ENCODE peak calls at places on chromosomes 3 and 15, in ten cellular contexts. One of them, this sample, is unnamed.

GRCh38 chr3:49701388-49702077 is 12.2 kb downstream of the RNF123 start:
- DNase-seq in fibroblast of pulmonary artery: no peak
- DNase-seq in HFF-Myc: no peak
- DNase-seq in GM10248: no peak
- DNase-seq in progenitor cell of endocrine pancreas: no peak
- DNase-seq in kidney: peak
- DNase-seq in hepatocyte: no peak
- DNase-seq in astrocyte of the spinal cord: no peak
- DNase-seq in spleen: no peak
- DNase-seq in fibroblast of lung: no peak
- DNase-seq in this sample: no peak

GRCh38 chr3:155748611-155749365 is 3.9 kb upstream of the PLCH1 start:
- DNase-seq in fibroblast of pulmonary artery: no peak
- DNase-seq in HFF-Myc: peak
- DNase-seq in GM10248: no peak
- DNase-seq in progenitor cell of endocrine pancreas: no peak
- DNase-seq in kidney: no peak
- DNase-seq in hepatocyte: peak
- DNase-seq in astrocyte of the spinal cord: no peak
- DNase-seq in spleen: no peak
- DNase-seq in fibroblast of lung: no peak
- DNase-seq in this sample: no peak

GRCh38 chr3:46365737-46366524 is 4.8 kb upstream of the CCR5 start:
- DNase-seq in fibroblast of pulmonary artery: no peak
- DNase-seq in HFF-Myc: no peak
- DNase-seq in GM10248: no peak
- DNase-seq in progenitor cell of endocrine pancreas: no peak
- DNase-seq in kidney: no peak
- DNase-seq in hepatocyte: no peak
- DNase-seq in astrocyte of the spinal cord: no peak
- DNase-seq in spleen: no peak
- DNase-seq in fibroblast of lung: no peak
- DNase-seq in this sample: no peak

GRCh38 chr15:48897144-48897814 is 19.3 kb downstream of the EID1 start:
- DNase-seq in fibroblast of pulmonary artery: peak
- DNase-seq in HFF-Myc: peak
- DNase-seq in GM10248: peak
- DNase-seq in progenitor cell of endocrine pancreas: no peak
- DNase-seq in kidney: no peak
- DNase-seq in hepatocyte: peak
- DNase-seq in astrocyte of the spinal cord: peak
- DNase-seq in spleen: no peak
- DNase-seq in fibroblast of lung: peak
- DNase-seq in this sample: no peak

GRCh38 chr15:70097337-70098169 is at the start of gene TLE3:
- DNase-seq in fibroblast of pulmonary artery: peak
- DNase-seq in HFF-Myc: peak
- DNase-seq in GM10248: peak
- DNase-seq in progenitor cell of endocrine pancreas: peak
- DNase-seq in kidney: peak
- DNase-seq in hepatocyte: peak
- DNase-seq in astrocyte of the spinal cord: peak
- DNase-seq in spleen: peak
- DNase-seq in fibroblast of lung: peak
- DNase-seq in this sample: peak

GRCh38 chr3:3059637-3060036 is 50.5 kb downstream of the IL5RA start:
- DNase-seq in fibroblast of pulmonary artery: no peak
- DNase-seq in HFF-Myc: no peak
- DNase-seq in GM10248: no peak
- DNase-seq in progenitor cell of endocrine pancreas: no peak
- DNase-seq in kidney: no peak
- DNase-seq in hepatocyte: no peak
- DNase-seq in astrocyte of the spinal cord: no peak
- DNase-seq in spleen: no peak
- DNase-seq in fibroblast of lung: no peak
- DNase-seq in this sample: no peak

GRCh38 chr3:157938154-157938774 is 168.0 kb downstream of the SHOX2 start:
- DNase-seq in fibroblast of pulmonary artery: peak
- DNase-seq in HFF-Myc: no peak
- DNase-seq in GM10248: no peak
- DNase-seq in progenitor cell of endocrine pancreas: no peak
- DNase-seq in kidney: no peak
- DNase-seq in hepatocyte: no peak
- DNase-seq in astrocyte of the spinal cord: peak
- DNase-seq in spleen: no peak
- DNase-seq in fibroblast of lung: peak
- DNase-seq in this sample: no peak

GRCh38 chr15:41693757-41694156 is 33.6 kb downstream of the MGA start:
- DNase-seq in fibroblast of pulmonary artery: no peak
- DNase-seq in HFF-Myc: no peak
- DNase-seq in GM10248: no peak
- DNase-seq in progenitor cell of endocrine pancreas: no peak
- DNase-seq in kidney: no peak
- DNase-seq in hepatocyte: no peak
- DNase-seq in astrocyte of the spinal cord: no peak
- DNase-seq in spleen: no peak
- DNase-seq in fibroblast of lung: no peak
- DNase-seq in this sample: no peak

GRCh38 chr3:167872941-167873340 is 137.4 kb downstream of the SERPINI1 start:
- DNase-seq in fibroblast of pulmonary artery: no peak
- DNase-seq in HFF-Myc: no peak
- DNase-seq in GM10248: no peak
- DNase-seq in progenitor cell of endocrine pancreas: no peak
- DNase-seq in kidney: no peak
- DNase-seq in hepatocyte: no peak
- DNase-seq in astrocyte of the spinal cord: no peak
- DNase-seq in spleen: no peak
- DNase-seq in fibroblast of lung: no peak
- DNase-seq in this sample: no peak
- TF ChIP-seq CTCF in fibroblast of pulmonary artery: peak
- TF ChIP-seq CTCF in HFF-Myc: no peak
- TF ChIP-seq CTCF in GM10248: no peak
- TF ChIP-seq CTCF in progenitor cell of endocrine pancreas: peak
- TF ChIP-seq CTCF in kidney: no peak
- TF ChIP-seq CTCF in hepatocyte: no peak
- TF ChIP-seq CTCF in astrocyte of the spinal cord: peak
- TF ChIP-seq CTCF in spleen: no peak
- TF ChIP-seq CTCF in fibroblast of lung: no peak
- TF ChIP-seq CTCF in this sample: peak

GRCh38 chr3:38142959-38143358 is 4.5 kb downstream of the MYD88 start:
- DNase-seq in fibroblast of pulmonary artery: no peak
- DNase-seq in HFF-Myc: no peak
- DNase-seq in GM10248: no peak
- DNase-seq in progenitor cell of endocrine pancreas: no peak
- DNase-seq in kidney: no peak
- DNase-seq in hepatocyte: no peak
- DNase-seq in astrocyte of the spinal cord: no peak
- DNase-seq in spleen: no peak
- DNase-seq in fibroblast of lung: no peak
- DNase-seq in this sample: no peak
- TF ChIP-seq CTCF in fibroblast of pulmonary artery: no peak
- TF ChIP-seq CTCF in HFF-Myc: no peak
- TF ChIP-seq CTCF in GM10248: no peak
- TF ChIP-seq CTCF in progenitor cell of endocrine pancreas: no peak
- TF ChIP-seq CTCF in kidney: no peak
- TF ChIP-seq CTCF in hepatocyte: no peak
- TF ChIP-seq CTCF in astrocyte of the spinal cord: no peak
- TF ChIP-seq CTCF in spleen: no peak
- TF ChIP-seq CTCF in fibroblast of lung: no peak
- TF ChIP-seq CTCF in this sample: no peak

GRCh38 chr15:64693134-64693533 is 82.3 kb downstream of the RBPMS2 start:
- DNase-seq in fibroblast of pulmonary artery: peak
- DNase-seq in HFF-Myc: peak
- DNase-seq in GM10248: no peak
- DNase-seq in progenitor cell of endocrine pancreas: no peak
- DNase-seq in kidney: no peak
- DNase-seq in hepatocyte: peak
- DNase-seq in astrocyte of the spinal cord: peak
- DNase-seq in spleen: peak
- DNase-seq in fibroblast of lung: peak
- DNase-seq in this sample: no peak
- TF ChIP-seq CTCF in fibroblast of pulmonary artery: no peak
- TF ChIP-seq CTCF in HFF-Myc: no peak
- TF ChIP-seq CTCF in GM10248: no peak
- TF ChIP-seq CTCF in progenitor cell of endocrine pancreas: no peak
- TF ChIP-seq CTCF in kidney: no peak
- TF ChIP-seq CTCF in hepatocyte: no peak
- TF ChIP-seq CTCF in astrocyte of the spinal cord: no peak
- TF ChIP-seq CTCF in spleen: no peak
- TF ChIP-seq CTCF in fibroblast of lung: no peak
- TF ChIP-seq CTCF in this sample: no peak

GRCh38 chr3:191985691-191986090 is 524.7 kb downstream of the PYDC2 start:
- DNase-seq in fibroblast of pulmonary artery: no peak
- DNase-seq in HFF-Myc: no peak
- DNase-seq in GM10248: no peak
- DNase-seq in progenitor cell of endocrine pancreas: no peak
- DNase-seq in kidney: no peak
- DNase-seq in hepatocyte: no peak
- DNase-seq in astrocyte of the spinal cord: peak
- DNase-seq in spleen: no peak
- DNase-seq in fibroblast of lung: peak
- DNase-seq in this sample: no peak
- TF ChIP-seq CTCF in fibroblast of pulmonary artery: no peak
- TF ChIP-seq CTCF in HFF-Myc: no peak
- TF ChIP-seq CTCF in GM10248: no peak
- TF ChIP-seq CTCF in progenitor cell of endocrine pancreas: no peak
- TF ChIP-seq CTCF in kidney: no peak
- TF ChIP-seq CTCF in hepatocyte: no peak
- TF ChIP-seq CTCF in astrocyte of the spinal cord: no peak
- TF ChIP-seq CTCF in spleen: no peak
- TF ChIP-seq CTCF in fibroblast of lung: no peak
- TF ChIP-seq CTCF in this sample: no peak

GRCh38 chr3:124881976-124882697 is 5.0 kb downstream of the ITGB5 start:
- DNase-seq in fibroblast of pulmonary artery: no peak
- DNase-seq in HFF-Myc: no peak
- DNase-seq in GM10248: no peak
- DNase-seq in progenitor cell of endocrine pancreas: no peak
- DNase-seq in kidney: no peak
- DNase-seq in hepatocyte: no peak
- DNase-seq in astrocyte of the spinal cord: peak
- DNase-seq in spleen: no peak
- DNase-seq in fibroblast of lung: peak
- DNase-seq in this sample: no peak

GRCh38 chr3:124882749-124883148 is 4.4 kb downstream of the ITGB5 start:
- DNase-seq in fibroblast of pulmonary artery: no peak
- DNase-seq in HFF-Myc: no peak
- DNase-seq in GM10248: no peak
- DNase-seq in progenitor cell of endocrine pancreas: no peak
- DNase-seq in kidney: no peak
- DNase-seq in hepatocyte: no peak
- DNase-seq in astrocyte of the spinal cord: peak
- DNase-seq in spleen: no peak
- DNase-seq in fibroblast of lung: peak
- DNase-seq in this sample: no peak

GRCh38 chr3:124885466-124886167 is 1.5 kb downstream of the ITGB5 start:
- DNase-seq in fibroblast of pulmonary artery: peak
- DNase-seq in HFF-Myc: no peak
- DNase-seq in GM10248: no peak
- DNase-seq in progenitor cell of endocrine pancreas: no peak
- DNase-seq in kidney: no peak
- DNase-seq in hepatocyte: no peak
- DNase-seq in astrocyte of the spinal cord: peak
- DNase-seq in spleen: no peak
- DNase-seq in fibroblast of lung: peak
- DNase-seq in this sample: no peak

GRCh38 chr3:124883766-124884473 is 3.2 kb downstream of the ITGB5 start:
- DNase-seq in fibroblast of pulmonary artery: no peak
- DNase-seq in HFF-Myc: no peak
- DNase-seq in GM10248: no peak
- DNase-seq in progenitor cell of endocrine pancreas: no peak
- DNase-seq in kidney: no peak
- DNase-seq in hepatocyte: no peak
- DNase-seq in astrocyte of the spinal cord: peak
- DNase-seq in spleen: no peak
- DNase-seq in fibroblast of lung: peak
- DNase-seq in this sample: no peak

GRCh38 chr3:124883191-124883747 is 3.9 kb downstream of the ITGB5 start:
- DNase-seq in fibroblast of pulmonary artery: no peak
- DNase-seq in HFF-Myc: no peak
- DNase-seq in GM10248: no peak
- DNase-seq in progenitor cell of endocrine pancreas: no peak
- DNase-seq in kidney: no peak
- DNase-seq in hepatocyte: no peak
- DNase-seq in astrocyte of the spinal cord: peak
- DNase-seq in spleen: no peak
- DNase-seq in fibroblast of lung: no peak
- DNase-seq in this sample: no peak
- TF ChIP-seq CTCF in fibroblast of pulmonary artery: no peak
- TF ChIP-seq CTCF in HFF-Myc: no peak
- TF ChIP-seq CTCF in GM10248: no peak
- TF ChIP-seq CTCF in progenitor cell of endocrine pancreas: no peak
- TF ChIP-seq CTCF in kidney: no peak
- TF ChIP-seq CTCF in hepatocyte: no peak
- TF ChIP-seq CTCF in astrocyte of the spinal cord: no peak
- TF ChIP-seq CTCF in spleen: no peak
- TF ChIP-seq CTCF in fibroblast of lung: no peak
- TF ChIP-seq CTCF in this sample: no peak

DNA sequence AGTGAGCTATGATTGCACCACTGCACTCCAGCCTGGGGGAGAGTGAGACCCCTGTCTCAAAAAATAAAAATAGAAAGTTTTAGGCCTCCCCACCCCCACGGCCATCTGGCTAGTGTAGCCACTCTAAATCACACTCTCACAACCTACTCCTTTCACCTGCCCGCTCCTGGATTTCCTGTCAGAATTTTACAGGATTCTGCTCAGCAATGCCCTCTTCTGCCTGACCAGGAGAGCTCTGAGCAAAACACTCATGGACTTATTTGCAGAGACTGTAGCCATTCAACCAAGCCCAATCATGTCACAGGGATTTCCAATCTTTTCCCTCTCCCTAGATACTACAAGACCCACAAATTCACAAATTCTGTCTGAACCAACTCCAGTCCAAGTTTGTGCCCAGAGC is 242.6 kb upstream of the TPRG1 start:
- DNase-seq in fibroblast of pulmonary artery: no peak
- DNase-seq in HFF-Myc: no peak
- DNase-seq in GM10248: no peak
- DNase-seq in progenitor cell of endocrine pancreas: no peak
- DNase-seq in kidney: no peak
- DNase-seq in hepatocyte: peak
- DNase-seq in astrocyte of the spinal cord: no peak
- DNase-seq in spleen: no peak
- DNase-seq in fibroblast of lung: peak
- DNase-seq in this sample: no peak
- TF ChIP-seq CTCF in fibroblast of pulmonary artery: peak
- TF ChIP-seq CTCF in HFF-Myc: no peak
- TF ChIP-seq CTCF in GM10248: no peak
- TF ChIP-seq CTCF in progenitor cell of endocrine pancreas: peak
- TF ChIP-seq CTCF in kidney: peak
- TF ChIP-seq CTCF in hepatocyte: peak
- TF ChIP-seq CTCF in astrocyte of the spinal cord: peak
- TF ChIP-seq CTCF in spleen: no peak
- TF ChIP-seq CTCF in fibroblast of lung: no peak
- TF ChIP-seq CTCF in this sample: peak

GRCh38 chr15:39785139-39785538 is 2.5 kb upstream of the FSIP1 start:
- DNase-seq in fibroblast of pulmonary artery: no peak
- DNase-seq in HFF-Myc: no peak
- DNase-seq in GM10248: no peak
- DNase-seq in progenitor cell of endocrine pancreas: no peak
- DNase-seq in kidney: no peak
- DNase-seq in hepatocyte: no peak
- DNase-seq in astrocyte of the spinal cord: no peak
- DNase-seq in spleen: no peak
- DNase-seq in fibroblast of lung: no peak
- DNase-seq in this sample: no peak
- TF ChIP-seq CTCF in fibroblast of pulmonary artery: no peak
- TF ChIP-seq CTCF in HFF-Myc: no peak
- TF ChIP-seq CTCF in GM10248: no peak
- TF ChIP-seq CTCF in progenitor cell of endocrine pancreas: no peak
- TF ChIP-seq CTCF in kidney: no peak
- TF ChIP-seq CTCF in hepatocyte: no peak
- TF ChIP-seq CTCF in astrocyte of the spinal cord: no peak
- TF ChIP-seq CTCF in spleen: no peak
- TF ChIP-seq CTCF in fibroblast of lung: no peak
- TF ChIP-seq CTCF in this sample: no peak

This sample was measured in chondrocyte.